ENCODE peak calls at places on chromosomes 16 and 17, in eight cellular contexts. M is PC-3, Z is nephron progenitor cell, V is epithelial cell of proximal tubule, E is tibial artery, O is tibial nerve, L is upper lobe of right lung, T is endodermal cell. A is an unnamed sample.

GRCh38 chr17:39183766-39184165 is 13.7 kb downstream of the CACNB1 start:
- DNase-seq in M (no peak), L (no peak), O (no peak), T (no peak), E (no peak), V (no peak), Z (no peak), A (no peak)

GRCh38 chr16:88700636-88701482 is 5.3 kb downstream of the RNF166 start:
- DNase-seq in V (no peak), M (peak; percentile 72), T (no peak), L (peak; percentile 97), E (peak; percentile 92), O (peak; percentile 81), Z (no peak), A (no peak)

GRCh38 chr17:74424117-74424516 is 7.8 kb upstream of the GPRC5C start:
- DNase-seq in E (no peak), Z (no peak), O (no peak), M (no peak), T (no peak), V (no peak), L (no peak), A (no peak)

GRCh38 chr16:8924214-8924613 is 39.5 kb downstream of the USP7 start:
- DNase-seq in T (no peak), M (no peak), L (peak; percentile 74), O (no peak), Z (no peak), V (no peak), E (no peak), A (no peak)

GRCh38 chr16:72508196-72508595 is 336.2 kb upstream of the PMFBP1 start:
- DNase-seq in M (peak; percentile 37), L (no peak), V (no peak), T (no peak), Z (no peak), O (no peak), E (no peak), A (no peak)

GRCh38 chr17:48597775-48598631 is 4.4 kb upstream of the HOXB5 start:
- DNase-seq in M (peak; percentile 67), V (no peak), L (no peak), Z (peak; percentile 57), O (no peak), E (peak; percentile 56), T (peak; percentile 83), A (no peak)

GRCh38 chr17:65629234-65629690 is 67.8 kb upstream of the AXIN2 start:
- DNase-seq in T (peak; percentile 66), E (no peak), V (no peak), M (no peak), Z (no peak), O (no peak), L (no peak), A (no peak)

GRCh38 chr17:45410144-45411091 is 22.3 kb downstream of the ARHGAP27 start:
- DNase-seq in T (peak; percentile 62), L (no peak), E (peak; percentile 53), Z (no peak), M (no peak), V (no peak), O (peak; percentile 56), A (peak; percentile 75)

GRCh38 chr16:2087426-2088191 is 39.8 kb downstream of the TSC2 start:
- DNase-seq in E (no peak), L (no peak), O (no peak), M (no peak), Z (no peak), T (no peak), V (no peak), A (no peak)

GRCh38 chr16:73080931-73081330 is 33.0 kb upstream of the ZFHX3 start:
- DNase-seq in O (no peak), T (no peak), V (no peak), M (no peak), Z (no peak), E (no peak), L (no peak), A (no peak)

GRCh38 chr16:11978080-11978479 is 1.5 kb downstream of the SNX29 start:
- DNase-seq in Z (no peak), L (no peak), O (no peak), E (no peak), V (no peak), T (no peak), M (no peak), A (no peak)

GRCh38 chr17:9676742-9677387 is 31.5 kb downstream of the USP43 start:
- DNase-seq in Z (no peak), L (no peak), O (no peak), V (peak; percentile 92), T (peak; percentile 46), E (no peak), M (peak; percentile 94), A (no peak)

GRCh38 chr17:9677411-9677810 is 32.1 kb downstream of the USP43 start:
- DNase-seq in Z (no peak), E (no peak), V (no peak), L (no peak), M (peak; percentile 45), T (peak; percentile 53), O (no peak), A (no peak)

GRCh38 chr17:9677932-9678331 is 32.6 kb downstream of the USP43 start:
- DNase-seq in Z (no peak), E (no peak), M (no peak), T (peak; percentile 41), L (no peak), V (no peak), O (no peak), A (no peak)

GRCh38 chr17:9672691-9673090 is 27.4 kb downstream of the USP43 start:
- DNase-seq in T (peak; percentile 29), V (no peak), L (no peak), O (no peak), Z (no peak), M (no peak), E (no peak), A (no peak)

DNA sequence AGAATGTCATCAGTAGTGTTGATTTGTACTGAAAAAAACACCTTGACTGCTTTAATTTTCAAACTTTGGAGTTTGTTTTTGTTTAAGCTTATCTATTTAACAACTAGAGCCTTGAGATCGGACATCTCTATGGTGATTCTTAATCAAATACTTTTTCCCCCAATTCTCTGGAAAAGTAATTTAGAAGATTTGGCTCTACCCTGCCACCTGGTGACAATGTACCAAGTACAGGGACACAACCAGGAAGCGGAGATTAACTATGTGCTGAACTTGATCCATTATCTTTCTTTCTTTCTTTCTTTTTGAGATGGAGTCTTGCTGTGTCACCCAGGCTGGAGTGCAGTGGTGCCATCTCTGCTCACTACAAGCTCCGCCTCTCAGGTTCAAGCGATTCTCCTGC is 30.8 kb downstream of the USP43 start:
- DNase-seq in O (no peak), M (peak; percentile 22), L (no peak), V (no peak), Z (no peak), T (peak; percentile 56), E (no peak), A (no peak)
- TF ChIP-seq CTCF in O (no peak), M (peak; percentile 51), L (peak; percentile 28), V (peak; percentile 43), Z (no peak), T (peak; percentile 74), E (no peak), A (peak; percentile 76)

GRCh38 chr17:15261063-15261817 is 3.9 kb downstream of the PMP22 start:
- DNase-seq in E (no peak), V (no peak), O (peak; percentile 32), L (peak; percentile 70), Z (peak; percentile 62), T (peak; percentile 93), M (peak; percentile 73), A (no peak)
- TF ChIP-seq CTCF in E (no peak), V (peak; percentile 17), O (no peak), L (no peak), Z (peak; percentile 14), T (no peak), M (no peak), A (peak; percentile 64)

GRCh38 chr16:56851671-56852400 is 13.2 kb upstream of the SLC12A3 start:
- DNase-seq in E (no peak), M (no peak), V (no peak), Z (no peak), T (peak; percentile 84), L (peak; percentile 48), O (no peak), A (no peak)
- TF ChIP-seq CTCF in E (peak; percentile 14), M (peak; percentile 49), V (peak; percentile 67), Z (peak; percentile 33), T (peak; percentile 82), L (peak; percentile 34), O (no peak), A (peak; percentile 83)

GRCh38 chr17:69528035-69528434 is 113.5 kb downstream of the MAP2K6 start:
- DNase-seq in Z (no peak), M (no peak), T (no peak), E (no peak), V (no peak), L (no peak), O (no peak), A (no peak)

GRCh38 chr17:69525920-69526841 is 111.7 kb downstream of the MAP2K6 start:
- DNase-seq in V (no peak), M (peak; percentile 85), L (no peak), T (peak; percentile 86), E (peak; percentile 34), O (peak; percentile 57), Z (peak; percentile 35), A (no peak)

GRCh38 chr17:69523252-69523861 is 108.9 kb downstream of the MAP2K6 start:
- DNase-seq in L (no peak), E (peak; percentile 26), T (peak; percentile 79), V (no peak), M (peak; percentile 76), Z (peak; percentile 16), O (peak; percentile 53), A (no peak)

GRCh38 chr17:69518951-69519350 is 104.5 kb downstream of the MAP2K6 start:
- DNase-seq in L (no peak), T (no peak), Z (no peak), M (no peak), O (no peak), E (no peak), V (no peak), A (no peak)

DNA sequence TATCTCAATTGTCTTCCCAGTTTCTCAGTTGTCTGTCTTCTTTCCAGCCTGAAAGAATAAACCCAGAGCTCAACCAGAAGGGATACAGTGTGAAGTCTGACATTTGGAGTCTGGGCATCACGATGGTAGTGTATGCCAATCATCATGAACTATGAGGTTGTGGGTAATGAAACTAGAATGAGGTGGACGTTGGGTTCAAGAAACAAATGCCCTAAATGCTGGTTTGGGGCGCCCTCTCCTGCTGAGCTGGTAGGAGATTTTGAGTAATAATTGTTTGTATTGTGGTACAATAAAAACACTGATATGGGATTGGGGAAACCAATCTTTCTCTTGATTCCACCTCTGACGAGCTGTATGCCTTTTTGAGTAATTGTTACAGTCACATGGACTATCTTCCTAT is 110.4 kb downstream of the MAP2K6 start:
- DNase-seq in E (no peak), V (no peak), M (peak; percentile 29), T (no peak), O (no peak), Z (no peak), L (no peak), A (no peak)
- TF ChIP-seq CTCF in E (no peak), V (peak; percentile 33), M (peak; percentile 64), T (no peak), O (no peak), Z (no peak), L (no peak), A (peak; percentile 32)